ENCODE peak calls at places on chromosomes 6 and 20, in six cellular contexts. G, Q, Y, D, W and H are unnamed samples.

GRCh38 chr6:39962831-39963230 is 28.6 kb upstream of the MOCS1 start:
- DNase-seq in G (no peak), Q (no peak), Y (no peak), D (no peak), W (no peak), H (no peak)

GRCh38 chr6:13484138-13484708 is 3.2 kb downstream of the GFOD1 start:
- DNase-seq in G (no peak), Q (no peak), Y (no peak), D (no peak), W (no peak), H (no peak)

GRCh38 chr6:21742238-21742660 is 148.7 kb downstream of the SOX4 start:
- DNase-seq in G (no peak), Q (no peak), Y (no peak), D (peak), W (peak), H (peak)

GRCh38 chr20:56933331-56933698 is 304.2 kb downstream of the TFAP2C start:
- DNase-seq in G (no peak), Q (no peak), Y (no peak), D (no peak), W (no peak), H (no peak)

GRCh38 chr20:54284928-54285704 is 77.2 kb downstream of the PFDN4 start:
- DNase-seq in G (no peak), Q (no peak), Y (no peak), D (peak), W (peak), H (no peak)

GRCh38 chr6:24458134-24458533 is 31.2 kb downstream of the GPLD1 start:
- DNase-seq in G (no peak), Q (no peak), Y (no peak), D (no peak), W (peak), H (no peak)

GRCh38 chr20:7214081-7214740 is 446.7 kb downstream of the BMP2 start:
- DNase-seq in G (no peak), Q (no peak), Y (no peak), D (no peak), W (no peak), H (no peak)

GRCh38 chr6:3628143-3628840 is 123.2 kb downstream of the PXDC1 start:
- DNase-seq in G (no peak), Q (no peak), Y (peak), D (peak), W (no peak), H (no peak)

GRCh38 chr6:130037207-130037811 is 18.9 kb downstream of the L3MBTL3 start:
- DNase-seq in G (no peak), Q (no peak), Y (no peak), D (peak), W (no peak), H (no peak)

GRCh38 chr6:37285861-37286311 is 27.9 kb upstream of the TMEM217 start:
- DNase-seq in G (no peak), Q (no peak), Y (no peak), D (no peak), W (no peak), H (no peak)

GRCh38 chr6:102398788-102399390 is 1005.4 kb downstream of the GRIK2 start:
- DNase-seq in G (no peak), Q (no peak), Y (no peak), D (no peak), W (no peak), H (no peak)

GRCh38 chr20:16707674-16708073 is 22.2 kb upstream of the SNRPB2 start:
- DNase-seq in G (no peak), Q (no peak), Y (no peak), D (no peak), W (no peak), H (no peak)

GRCh38 chr6:128204621-128205020 is 303.8 kb upstream of the THEMIS start:
- DNase-seq in G (no peak), Q (no peak), Y (no peak), D (peak), W (peak), H (no peak)

GRCh38 chr6:96704713-96705112 is 132.6 kb downstream of the GPR63 start:
- DNase-seq in G (no peak), Q (no peak), Y (no peak), D (peak), W (no peak), H (no peak)

GRCh38 chr20:49203011-49203410 is 14.9 kb upstream of the STAU1 start:
- DNase-seq in G (no peak), Q (no peak), Y (no peak), D (no peak), W (no peak), H (no peak)

GRCh38 chr6:31740397-31741223 is 805 bp downstream of the MSH5 start:
- DNase-seq in G (no peak), Q (no peak), Y (no peak), D (peak), W (no peak), H (no peak)

GRCh38 chr6:114945392-114945791 is 602.6 kb upstream of the HS3ST5 start:
- DNase-seq in G (no peak), Q (no peak), Y (no peak), D (no peak), W (no peak), H (no peak)

GRCh38 chr6:169794317-169795055 is 43.1 kb downstream of the ERMARD start:
- DNase-seq in G (no peak), Q (no peak), Y (no peak), D (no peak), W (no peak), H (no peak)

GRCh38 chr6:132261354-132261753 is 139.9 kb downstream of the MOXD1 start:
- DNase-seq in G (no peak), Q (no peak), Y (no peak), D (no peak), W (no peak), H (no peak)

GRCh38 chr20:10864076-10864672 is 190.4 kb upstream of the JAG1 start:
- DNase-seq in G (no peak), Q (no peak), Y (peak), D (peak), W (peak), H (no peak)

GRCh38 chr6:44234101-44235090 is 11.0 kb downstream of the SLC29A1 start:
- DNase-seq in G (peak), Q (no peak), Y (no peak), D (peak), W (peak), H (no peak)

GRCh38 chr6:20071998-20072397 is 140.3 kb downstream of the MBOAT1 start:
- DNase-seq in G (no peak), Q (no peak), Y (no peak), D (no peak), W (no peak), H (no peak)

GRCh38 chr6:11212625-11213024 is 19.8 kb downstream of the NEDD9 start:
- DNase-seq in G (peak), Q (no peak), Y (no peak), D (peak), W (peak), H (no peak)

GRCh38 chr20:51310216-51310615 is 232.3 kb downstream of the NFATC2 start:
- DNase-seq in G (no peak), Q (no peak), Y (no peak), D (no peak), W (no peak), H (no peak)

GRCh38 chr6:37965964-37966676 is 146.6 kb downstream of the ZFAND3 start:
- DNase-seq in G (no peak), Q (no peak), Y (no peak), D (no peak), W (peak), H (no peak)

GRCh38 chr20:555933-556332 is 12.3 kb upstream of the CSNK2A1 start:
- DNase-seq in G (no peak), Q (no peak), Y (no peak), D (peak), W (peak), H (no peak)

GRCh38 chr6:110083875-110084585 is 95.4 kb downstream of the WASF1 start:
- DNase-seq in G (no peak), Q (no peak), Y (no peak), D (no peak), W (no peak), H (no peak)

GRCh38 chr6:152471459-152472070 is 165.6 kb downstream of the SYNE1 start:
- DNase-seq in G (no peak), Q (no peak), Y (no peak), D (no peak), W (no peak), H (no peak)

GRCh38 chr6:106158816-106159215 is 72.7 kb downstream of the PRDM1 start:
- DNase-seq in G (no peak), Q (no peak), Y (no peak), D (no peak), W (no peak), H (no peak)

GRCh38 chr6:31401403-31401802 is 2.0 kb upstream of the MICA start:
- DNase-seq in G (peak), Q (no peak), Y (no peak), D (peak), W (peak), H (no peak)

GRCh38 chr6:36692861-36693702 is 4.5 kb upstream of the RAB44 start:
- DNase-seq in G (no peak), Q (no peak), Y (peak), D (no peak), W (no peak), H (no peak)

GRCh38 chr20:46401478-46401860 is 4.9 kb downstream of the ELMO2 start:
- DNase-seq in G (no peak), Q (no peak), Y (peak), D (no peak), W (no peak), H (no peak)

GRCh38 chr6:112224088-112224487 is 30.3 kb downstream of the LAMA4 start:
- DNase-seq in G (no peak), Q (no peak), Y (no peak), D (no peak), W (no peak), H (no peak)

GRCh38 chr20:25984933-25985332 is 288.3 kb upstream of the ZNF337 start:
- DNase-seq in G (no peak), Q (peak), Y (no peak), D (peak), W (no peak), H (no peak)

GRCh38 chr6:165889636-165890403 is 226.8 kb upstream of the PDE10A start:
- DNase-seq in G (no peak), Q (no peak), Y (no peak), D (peak), W (peak), H (no peak)

GRCh38 chr6:35058041-35058675 is 83.0 kb downstream of the TCP11 start:
- DNase-seq in G (no peak), Q (no peak), Y (no peak), D (no peak), W (no peak), H (no peak)

GRCh38 chr6:130843575-130844320 is 16.5 kb downstream of the SMLR1 start:
- DNase-seq in G (peak), Q (no peak), Y (no peak), D (peak), W (peak), H (peak)

GRCh38 chr6:135179920-135180457 is 1.1 kb upstream of the MYB start:
- DNase-seq in G (no peak), Q (no peak), Y (no peak), D (no peak), W (no peak), H (no peak)

GRCh38 chr20:63547484-63548480 is at the start of gene SRMS:
- DNase-seq in G (no peak), Q (no peak), Y (no peak), D (no peak), W (peak), H (no peak)

GRCh38 chr6:93272201-93272600 is 147.2 kb downstream of the EPHA7 start:
- DNase-seq in G (no peak), Q (no peak), Y (no peak), D (no peak), W (no peak), H (no peak)